ENCODE peak calls at places on chromosomes 3 and 15, in four cellular contexts. V is WTC11, N is HepG2, A is GM12878. H is an unnamed sample.

GRCh38 chr15:67042490-67043181 is 22.8 kb upstream of the SMAD3 start:
- DNase-seq in V (no peak), N (no peak), A (no peak), H (no peak)

GRCh38 chr3:128432301-128432897 is 34.3 kb downstream of the DNAJB8 start:
- DNase-seq in V (peak), N (no peak), A (no peak), H (no peak)

GRCh38 chr3:127158614-127159221 is 34.2 kb upstream of the PRR23E start:
- DNase-seq in V (peak), N (no peak), A (no peak), H (no peak)

GRCh38 chr15:38991126-38991525 is 426.5 kb upstream of the RASGRP1 start:
- DNase-seq in V (no peak), N (peak), A (no peak), H (no peak)

GRCh38 chr3:44065741-44066140 is 175.9 kb upstream of the TOPAZ1 start:
- DNase-seq in V (peak), N (no peak), A (no peak), H (no peak)

GRCh38 chr15:90959894-90960293 is 5.2 kb downstream of the RCCD1 start:
- DNase-seq in V (no peak), N (no peak), A (no peak), H (no peak)

GRCh38 chr3:64290864-64291263 is 65.6 kb upstream of the PRICKLE2 start:
- DNase-seq in V (no peak), N (no peak), A (no peak), H (no peak)

GRCh38 chr3:153284282-153284938 is 122.4 kb downstream of the RAP2B start:
- DNase-seq in V (no peak), N (peak), A (peak), H (no peak)

GRCh38 chr15:65651831-65652749 is 30.4 kb downstream of the SLC24A1 start:
- DNase-seq in V (no peak), N (no peak), A (no peak), H (no peak)

GRCh38 chr15:88022711-88023110 is 233.8 kb downstream of the NTRK3 start:
- DNase-seq in V (no peak), N (no peak), A (no peak), H (no peak)

GRCh38 chr3:171516765-171517164 is 56.6 kb upstream of the TNIK start:
- DNase-seq in V (no peak), N (no peak), A (no peak), H (peak)

GRCh38 chr15:48449734-48450133 is 118.5 kb downstream of the DUT start:
- DNase-seq in V (no peak), N (no peak), A (no peak), H (no peak)
- TF ChIP-seq CREM in V (no peak), N (no peak), A (no peak), H (no peak)

GRCh38 chr3:60198179-60198578 is 1053.1 kb downstream of the FHIT start:
- DNase-seq in V (no peak), N (no peak), A (no peak), H (no peak)

GRCh38 chr3:60189304-60189703 is 1061.9 kb downstream of the FHIT start:
- DNase-seq in V (no peak), N (no peak), A (no peak), H (no peak)

GRCh38 chr3:60188803-60189202 is 1062.4 kb downstream of the FHIT start:
- DNase-seq in V (no peak), N (no peak), A (no peak), H (no peak)

GRCh38 chr3:60190073-60190472 is 1061.2 kb downstream of the FHIT start:
- DNase-seq in V (no peak), N (no peak), A (no peak), H (no peak)

GRCh38 chr3:60192297-60193114 is 1058.7 kb downstream of the FHIT start:
- DNase-seq in V (no peak), N (no peak), A (peak), H (no peak)
- TF ChIP-seq CREM in V (no peak), N (no peak), A (peak), H (no peak)

DNA sequence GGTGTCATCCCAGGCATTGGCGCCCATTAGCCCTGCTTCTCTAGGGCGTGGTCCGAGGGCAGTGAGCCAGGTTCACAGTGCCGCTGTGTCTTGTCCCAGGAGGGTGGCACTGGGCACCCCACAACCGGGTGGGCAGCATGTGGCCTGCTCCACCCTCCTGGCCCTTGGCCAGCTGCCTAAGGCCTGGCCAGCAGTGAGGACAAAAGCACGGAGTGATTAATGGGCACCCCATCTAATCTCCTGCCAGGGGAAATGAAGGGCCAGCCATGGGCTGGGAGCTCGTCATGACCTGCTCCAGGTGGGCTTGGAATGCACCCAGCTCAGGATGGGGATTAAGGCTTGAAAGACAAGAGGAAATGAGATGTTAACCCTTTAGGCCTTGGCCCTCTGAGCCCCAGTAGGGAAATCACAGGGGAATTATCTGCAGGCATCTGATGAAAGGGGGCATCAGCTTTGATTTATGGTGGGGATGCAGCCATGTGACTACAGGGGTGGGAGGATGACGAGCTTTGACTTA is 5.2 kb downstream of the THSD4 start:
- DNase-seq in V (no peak), N (no peak), A (no peak), H (no peak)
- TF ChIP-seq CREM in V (no peak), N (no peak), A (no peak), H (no peak)

GRCh38 chr3:21752749-21753347 is 1.8 kb upstream of the ZNF385D start:
- DNase-seq in V (no peak), N (peak), A (no peak), H (peak)

GRCh38 chr3:21747376-21747775 is 3.6 kb downstream of the ZNF385D start:
- DNase-seq in V (no peak), N (no peak), A (no peak), H (no peak)

GRCh38 chr3:21750291-21750690 is 719 bp downstream of the ZNF385D start:
- DNase-seq in V (no peak), N (no peak), A (no peak), H (no peak)

GRCh38 chr3:21751891-21752290 is 881 bp upstream of the ZNF385D start:
- DNase-seq in V (no peak), N (no peak), A (no peak), H (no peak)

DNA sequence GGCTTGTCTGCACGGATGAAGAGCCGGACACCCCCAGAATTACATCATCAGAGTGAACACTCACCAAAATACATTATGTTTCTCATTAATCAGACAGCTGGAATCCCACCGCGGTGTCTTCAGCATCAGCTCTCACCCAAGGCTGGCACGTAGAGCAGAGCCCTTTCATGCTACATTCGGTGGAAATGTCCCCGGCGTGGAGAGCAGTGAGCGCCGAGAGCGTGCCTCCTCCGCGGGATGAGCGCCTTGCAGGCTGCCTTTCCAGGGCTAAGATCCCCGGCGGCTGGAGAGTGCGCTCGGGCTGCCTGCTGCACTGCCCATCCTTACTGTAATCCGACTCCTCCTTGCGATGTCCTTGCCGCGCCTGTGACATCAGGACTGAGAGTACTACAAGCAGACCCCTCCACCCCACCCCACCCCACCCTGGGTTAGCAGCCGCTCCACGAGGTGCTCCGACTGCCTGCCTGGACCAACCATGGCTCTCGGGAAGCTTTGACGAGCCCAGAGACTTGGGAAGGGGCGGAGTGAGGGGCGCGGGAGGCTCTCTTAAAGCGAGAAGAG is at the start of gene ZNF385D:
- DNase-seq in V (peak), N (no peak), A (no peak), H (no peak)
- TF ChIP-seq CREM in V (no peak), N (no peak), A (no peak), H (no peak)